ENCODE peak calls at places on chromosomes 1 and 21, in five cellular contexts. W is heart right ventricle, X is Panc1, L is GM23248, B is IMR-90. K is an unnamed sample. For H3K9me3, the result is how much of the 10 kb centered on the place peaks cover.

GRCh38 chr1:200628223-200628868 is 7.8 kb upstream of the KIF14 start:
- DNase-seq in B (no peak), X (no peak), W (no peak), L (no peak), K (no peak)

GRCh38 chr1:162300057-162300917 is 76.4 kb downstream of the SPATA46 start:
- DNase-seq in B (no peak), L (no peak), W (no peak), X (no peak), K (no peak)

GRCh38 chr1:47772281-47772680 is 224.9 kb downstream of the TRABD2B start:
- DNase-seq in B (no peak), W (no peak), X (no peak), L (no peak), K (no peak)

GRCh38 chr21:41777934-41778815 is 11.3 kb upstream of the RIPK4 start:
- DNase-seq in B (peak), L (peak), X (no peak), W (peak), K (peak)

GRCh38 chr1:3668148-3668547 is 15.8 kb downstream of the TP73 start:
- DNase-seq in B (no peak), X (no peak), L (no peak), W (no peak), K (no peak)

GRCh38 chr1:83545450-83545849 is 453.5 kb downstream of the TTLL7 start:
- DNase-seq in L (no peak), W (no peak), X (no peak), B (no peak), K (no peak)

GRCh38 chr1:91751281-91751680 is 134.7 kb downstream of the TGFBR3 start:
- DNase-seq in L (peak), X (no peak), W (no peak), B (peak), K (no peak)

GRCh38 chr1:39238476-39238875 is 34.0 kb downstream of the MACF1 start:
- DNase-seq in X (no peak), B (peak), W (no peak), L (peak), K (peak)

GRCh38 chr1:53075761-53076163 is 13.7 kb downstream of the PODN start:
- DNase-seq in W (peak), X (no peak), L (no peak), B (no peak), K (no peak)

GRCh38 chr1:17569200-17570139 is 30.0 kb downstream of the ARHGEF10L start:
- DNase-seq in X (no peak), B (peak), W (peak), L (peak), K (peak)

GRCh38 chr21:30695956-30696355 is 22.6 kb downstream of the KRTAP21-3 start:
- DNase-seq in B (no peak), X (no peak), W (no peak), L (no peak), K (no peak)

GRCh38 chr1:67801903-67802302 is 31.4 kb downstream of the GNG12 start:
- DNase-seq in B (no peak), W (no peak), X (no peak), L (peak), K (no peak)

GRCh38 chr1:113391643-113392271 is 1.4 kb downstream of the MAGI3 start:
- DNase-seq in X (no peak), L (peak), B (no peak), W (no peak), K (no peak)

GRCh38 chr21:35348686-35349085 is 299.6 kb upstream of the RUNX1 start:
- DNase-seq in B (peak), W (no peak), X (no peak), L (peak), K (no peak)

GRCh38 chr1:163071381-163072255 is 2.5 kb downstream of the RGS4 start:
- DNase-seq in W (peak), B (peak), L (peak), X (no peak), K (peak)

GRCh38 chr1:77513839-77514763 is 168.4 kb downstream of the ZZZ3 start:
- DNase-seq in B (peak), L (peak), X (no peak), W (no peak), K (peak)

GRCh38 chr1:153434746-153435455 is 18.6 kb downstream of the S100A7A start:
- DNase-seq in B (no peak), X (no peak), W (no peak), L (no peak), K (no peak)

GRCh38 chr1:44405804-44406743 is 1.0 kb downstream of the RNF220 start:
- DNase-seq in B (no peak), L (peak), W (no peak), X (no peak), K (peak)

GRCh38 chr21:31760931-31761330 is 29.0 kb upstream of the SCAF4 start:
- DNase-seq in B (no peak), L (no peak), X (no peak), W (no peak), K (no peak)

GRCh38 chr1:67052741-67053534 is 1.0 kb downstream of the SLC35D1 start:
- DNase-seq in L (peak), W (peak), X (no peak), B (peak), K (peak)

GRCh38 chr1:28147264-28148094 is 29.0 kb downstream of the PTAFR start:
- DNase-seq in W (no peak), L (no peak), B (no peak), X (no peak), K (no peak)

GRCh38 chr1:94044290-94044790 is 76.6 kb downstream of the ABCA4 start:
- DNase-seq in W (peak), B (no peak), L (no peak), X (no peak), K (no peak)

GRCh38 chr1:201063190-201063544 is 39.7 kb upstream of the KIF21B start:
- DNase-seq in X (no peak), L (no peak), B (no peak), W (no peak), K (no peak)

GRCh38 chr1:87136607-87137341 is 191.9 kb upstream of the LMO4 start:
- DNase-seq in L (no peak), B (no peak), W (no peak), X (no peak), K (no peak)

GRCh38 chr21:33069994-33070811 is at the start of gene OLIG1:
- DNase-seq in W (peak), X (no peak), L (peak), B (peak), K (no peak)

GRCh38 chr1:230558324-230558723 is 84.0 kb upstream of the COG2 start:
- DNase-seq in W (no peak), X (no peak), L (no peak), B (no peak), K (no peak)

GRCh38 chr1:82465024-82465423 is 664.3 kb downstream of the ADGRL2 start:
- DNase-seq in W (no peak), B (no peak), L (no peak), X (no peak), K (no peak)

GRCh38 chr21:42009018-42009830 is 936 bp downstream of the ZBTB21 start:
- DNase-seq in L (peak), W (peak), B (peak), X (no peak), K (peak)

GRCh38 chr1:58575831-58576726 is 973 bp downstream of the TACSTD2 start:
- DNase-seq in W (no peak), X (no peak), B (no peak), L (peak), K (no peak)

GRCh38 chr1:111729271-111729921 is 9.8 kb downstream of the INKA2 start:
- DNase-seq in L (no peak), X (no peak), W (peak), B (no peak), K (no peak)

GRCh38 chr1:54360165-54361005 is 45.8 kb downstream of the SSBP3 start:
- DNase-seq in B (no peak), W (no peak), L (no peak), X (no peak), K (no peak)

GRCh38 chr1:97243973-97244560 is 522.5 kb downstream of the PTBP2 start:
- DNase-seq in B (peak), W (no peak), L (peak), X (no peak), K (peak)

GRCh38 chr1:9394010-9394409 is 101.3 kb downstream of the SPSB1 start:
- DNase-seq in B (no peak), L (no peak), X (no peak), W (no peak), K (no peak)

GRCh38 chr1:9395031-9395430 is 102.3 kb downstream of the SPSB1 start:
- DNase-seq in W (no peak), L (no peak), B (no peak), X (no peak), K (no peak)

GRCh38 chr1:9388628-9389184 is 96.0 kb downstream of the SPSB1 start:
- DNase-seq in X (no peak), W (peak), L (peak), B (no peak), K (no peak)

GRCh38 chr1:9389969-9390368 is 97.3 kb downstream of the SPSB1 start:
- DNase-seq in B (no peak), W (no peak), X (no peak), L (no peak), K (no peak)

DNA sequence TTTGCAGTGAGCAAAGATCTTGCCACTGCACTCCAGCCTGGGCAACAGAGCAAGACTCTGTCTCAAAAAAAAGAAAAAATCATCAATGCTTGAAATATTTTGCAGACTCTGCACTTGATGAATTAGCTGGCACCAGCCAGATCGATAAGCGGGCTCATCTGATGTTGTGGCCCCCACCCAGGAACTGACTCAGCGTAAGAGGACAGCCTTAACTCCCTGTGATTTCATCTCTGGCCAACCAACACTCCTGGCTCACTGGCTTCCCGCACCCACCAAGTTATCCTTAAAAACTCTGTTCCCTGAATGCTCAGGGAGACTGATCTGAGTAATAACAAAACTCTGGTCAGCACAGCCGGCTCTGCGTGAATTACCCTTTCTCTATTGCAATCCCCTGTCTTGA is 98.9 kb downstream of the SPSB1 start:
- DNase-seq in L (peak), B (no peak), W (no peak), X (no peak), K (no peak)
- H3K27ac ChIP-seq in L (no peak), B (no peak), W (no peak), X (no peak), K (no peak)

GRCh38 chr1:192805832-192806323 is 3.0 kb upstream of the RGS2 start:
- DNase-seq in W (no peak), L (peak), B (peak), X (peak), K (peak)

GRCh38 chr1:192797845-192798244 is 11.0 kb upstream of the RGS2 start:
- DNase-seq in X (no peak), B (no peak), L (no peak), W (no peak), K (no peak)

GRCh38 chr1:192803501-192803900 is 5.3 kb upstream of the RGS2 start:
- DNase-seq in W (no peak), B (no peak), L (no peak), X (no peak), K (no peak)

GRCh38 chr1:192801451-192801850 is 7.4 kb upstream of the RGS2 start:
- DNase-seq in W (no peak), X (no peak), L (peak), B (peak), K (no peak)

DNA sequence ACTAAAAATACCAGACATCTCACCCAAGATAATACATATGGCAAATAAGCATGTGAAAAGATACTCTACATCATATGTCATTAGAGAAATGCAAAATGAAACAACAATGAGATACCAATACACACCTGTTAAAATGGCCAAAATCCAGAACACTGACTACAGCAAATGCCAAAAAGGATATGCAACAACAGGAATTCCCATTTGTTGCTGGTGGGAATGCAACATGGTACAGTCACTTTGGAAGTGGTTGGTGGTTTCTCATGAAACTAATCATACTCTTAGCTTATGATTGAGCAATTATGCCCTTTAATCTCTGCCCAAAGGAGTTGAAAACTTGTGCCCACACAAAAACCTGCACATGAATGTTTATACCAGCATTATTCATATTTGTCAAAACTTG is 6.4 kb upstream of the RGS2 start:
- DNase-seq in L (no peak), B (no peak), X (no peak), W (no peak), K (no peak)
- H3K9me3 ChIP-seq in L (under half), B (under half), X (under half), W (under half), K (under half)

DNA sequence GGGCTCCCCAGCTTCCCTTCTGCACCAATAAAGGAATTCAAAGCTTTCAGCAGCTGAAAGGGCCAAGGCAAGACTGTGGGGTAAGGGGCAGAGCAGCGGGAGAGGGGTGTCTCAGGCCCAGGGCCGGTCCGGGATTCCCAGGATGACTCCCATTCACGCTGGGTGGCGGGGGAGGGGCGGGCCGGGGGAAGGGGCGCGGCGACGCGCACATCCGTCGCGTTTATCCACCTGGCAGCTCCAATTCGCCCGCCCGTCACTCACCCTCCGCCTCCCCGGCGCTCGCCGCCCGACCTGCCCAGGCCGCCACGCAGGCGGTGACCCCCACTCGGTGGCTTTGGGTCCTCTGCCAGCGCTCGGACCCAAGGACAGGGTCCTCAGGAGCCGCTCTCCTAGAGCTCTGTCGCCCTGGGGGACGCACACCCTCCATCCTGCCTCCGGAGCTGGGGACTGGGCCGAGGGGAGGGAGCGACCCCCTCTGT is 3.7 kb downstream of the ADGRB2 start:
- DNase-seq in X (no peak), W (no peak), L (no peak), B (no peak), K (peak)
- H3K4me3 ChIP-seq in X (peak), W (peak), L (peak), B (peak), K (peak)

GRCh38 chr1:221335161-221336101 is 406.5 kb downstream of the DUSP10 start:
- DNase-seq in L (peak), B (peak), X (no peak), W (no peak), K (peak)

GRCh38 chr1:221337106-221337505 is 404.8 kb downstream of the DUSP10 start:
- DNase-seq in L (no peak), B (no peak), X (no peak), W (no peak), K (no peak)

GRCh38 chr1:221331263-221332183 is 410.4 kb downstream of the DUSP10 start:
- DNase-seq in X (no peak), L (no peak), B (no peak), W (no peak), K (no peak)

GRCh38 chr1:221334082-221334481 is 407.8 kb downstream of the DUSP10 start:
- DNase-seq in W (no peak), L (no peak), B (peak), X (no peak), K (no peak)

GRCh38 chr1:221336141-221336540 is 405.7 kb downstream of the DUSP10 start:
- DNase-seq in W (no peak), X (no peak), B (peak), L (peak), K (no peak)
- H3K27ac ChIP-seq in W (no peak), X (no peak), B (peak), L (peak), K (peak)

GRCh38 chr1:248755505-248755904 is at the start of gene LYPD8:
- DNase-seq in L (no peak), W (no peak), X (no peak), B (no peak), K (no peak)

GRCh38 chr1:248751635-248752034 is 3.9 kb downstream of the LYPD8 start:
- DNase-seq in W (no peak), L (no peak), X (no peak), B (no peak), K (no peak)

GRCh38 chr1:248753715-248754280 is 1.8 kb downstream of the LYPD8 start:
- DNase-seq in B (no peak), X (no peak), L (no peak), W (no peak), K (no peak)

GRCh38 chr1:248752981-248753525 is 2.5 kb downstream of the LYPD8 start:
- DNase-seq in B (no peak), W (no peak), L (no peak), X (no peak), K (no peak)

DNA sequence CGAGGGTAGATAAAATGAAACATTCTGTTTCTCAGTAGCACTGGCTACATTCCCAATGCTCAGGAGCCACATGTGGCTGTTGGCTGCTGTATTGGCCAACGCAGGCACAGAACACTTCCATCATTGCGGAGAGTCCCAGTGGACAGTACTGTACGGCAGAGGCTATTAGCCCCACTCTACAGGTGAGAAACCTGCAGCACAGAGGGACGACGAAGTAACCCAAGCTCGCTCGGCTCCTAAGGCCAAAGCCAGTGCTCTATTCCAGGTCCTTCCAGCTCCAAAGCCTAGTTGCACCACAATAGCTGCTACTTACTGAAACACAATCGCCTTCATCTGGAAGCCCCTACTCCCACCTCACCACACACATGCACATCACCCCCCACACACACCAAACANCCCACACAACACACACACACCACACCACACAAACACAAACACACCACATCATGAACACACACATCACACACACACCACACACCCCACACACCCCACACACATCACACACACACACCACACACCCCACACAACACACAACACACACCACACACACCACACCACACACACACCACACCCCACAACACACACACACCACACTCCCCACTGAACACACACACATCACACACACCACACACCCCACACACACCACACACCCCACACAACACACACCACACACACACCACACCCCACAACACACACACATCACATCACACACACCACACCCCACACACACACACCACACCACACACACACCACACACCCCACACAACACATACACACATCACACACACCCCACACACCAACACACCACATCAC is 3.2 kb downstream of the LYPD8 start:
- DNase-seq in W (no peak), B (no peak), L (peak), X (no peak), K (no peak)
- H3K9me3 ChIP-seq in W (under half), B (under half), L (under half), X (under half), K (under half)

DNA sequence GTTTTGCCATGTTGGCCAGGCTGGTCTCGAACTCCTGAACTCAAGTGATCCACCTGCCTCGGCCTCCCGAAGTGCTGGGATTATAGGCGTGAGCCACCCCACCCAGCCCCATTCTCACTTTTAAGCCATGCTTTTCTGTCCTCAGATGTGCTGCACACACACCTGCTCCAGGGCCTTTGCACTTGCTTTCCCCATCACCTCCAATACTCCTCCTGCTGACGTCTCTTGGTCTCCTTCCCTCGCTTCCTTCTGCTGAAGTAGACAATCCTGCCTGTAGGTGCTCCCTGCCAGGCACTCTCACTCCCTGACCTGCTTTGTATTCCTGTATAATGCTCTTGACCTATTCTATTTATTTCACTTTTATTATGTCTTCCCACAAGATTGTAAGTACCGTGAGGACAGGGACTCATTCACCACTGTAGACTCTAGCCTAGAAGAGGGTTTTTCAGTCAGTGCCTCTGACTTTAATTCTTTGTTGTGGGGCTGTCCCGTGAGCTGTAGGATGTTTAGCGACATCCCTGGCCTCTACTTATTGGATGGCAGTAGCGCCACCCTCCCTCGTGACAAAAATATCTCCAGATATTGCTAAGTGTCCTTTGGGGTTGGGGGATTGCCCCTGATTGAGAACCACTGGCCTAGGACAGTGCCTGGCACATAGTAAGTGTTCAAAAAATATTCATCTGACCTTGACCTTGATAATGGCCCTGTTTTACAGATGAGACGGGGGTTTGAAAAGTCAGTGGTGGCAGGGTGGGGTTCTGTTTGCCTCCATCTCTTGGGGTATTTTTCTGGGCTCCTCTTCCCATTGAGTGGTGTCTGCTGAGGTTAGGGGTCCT is 4.6 kb downstream of the TNFRSF1B start:
- DNase-seq in W (no peak), L (no peak), B (no peak), X (no peak), K (no peak)
- H3K4me3 ChIP-seq in W (no peak), L (no peak), B (no peak), X (no peak), K (no peak)